ENCODE peak calls at places on chromosomes 16 and 17, in nine cellular contexts. One of them, this sample, is unnamed.

GRCh38 chr16:57299009-57299718 is 14.7 kb upstream of the PLLP start:
- DNase-seq in GM06990: no peak
- DNase-seq in PC-9: no peak
- DNase-seq in fibroblast of the aortic adventitia: no peak
- DNase-seq in fibroblast of mammary gland: peak; percentile 78
- DNase-seq in lower leg skin: peak; percentile 59
- DNase-seq in A549: peak; percentile 80
- DNase-seq in uterus: peak; percentile 72
- DNase-seq in H1: peak; percentile 68
- DNase-seq in this sample: no peak

GRCh38 chr17:71724339-71724738 is 396.5 kb upstream of the SOX9 start:
- DNase-seq in lower leg skin: no peak
- DNase-seq in fibroblast of the aortic adventitia: no peak
- DNase-seq in H1: no peak
- DNase-seq in GM06990: no peak
- DNase-seq in A549: no peak
- DNase-seq in fibroblast of mammary gland: no peak
- DNase-seq in PC-9: no peak
- DNase-seq in uterus: no peak
- DNase-seq in this sample: no peak

GRCh38 chr16:5604770-5605169 is 507.2 kb upstream of the EEF2KMT start:
- DNase-seq in A549: peak; percentile 18
- DNase-seq in fibroblast of the aortic adventitia: no peak
- DNase-seq in lower leg skin: no peak
- DNase-seq in GM06990: no peak
- DNase-seq in PC-9: no peak
- DNase-seq in uterus: no peak
- DNase-seq in fibroblast of mammary gland: no peak
- DNase-seq in H1: no peak
- DNase-seq in this sample: peak; percentile 9

GRCh38 chr17:45225964-45226530 is 4.4 kb downstream of the FMNL1 start:
- DNase-seq in fibroblast of mammary gland: no peak
- DNase-seq in lower leg skin: peak; percentile 77
- DNase-seq in uterus: peak; percentile 50
- DNase-seq in GM06990: peak; percentile 91
- DNase-seq in H1: no peak
- DNase-seq in fibroblast of the aortic adventitia: no peak
- DNase-seq in A549: no peak
- DNase-seq in PC-9: no peak
- DNase-seq in this sample: peak; percentile 98

GRCh38 chr16:12896562-12896961 is 4.8 kb upstream of the SHISA9 start:
- DNase-seq in fibroblast of mammary gland: peak; percentile 52
- DNase-seq in H1: no peak
- DNase-seq in GM06990: no peak
- DNase-seq in PC-9: peak; percentile 40
- DNase-seq in lower leg skin: no peak
- DNase-seq in fibroblast of the aortic adventitia: no peak
- DNase-seq in A549: no peak
- DNase-seq in uterus: no peak
- DNase-seq in this sample: peak; percentile 57

GRCh38 chr16:68229431-68230175 is 6.3 kb downstream of the ESRP2 start:
- DNase-seq in PC-9: no peak
- DNase-seq in GM06990: no peak
- DNase-seq in A549: peak; percentile 58
- DNase-seq in fibroblast of mammary gland: peak; percentile 65
- DNase-seq in lower leg skin: no peak
- DNase-seq in fibroblast of the aortic adventitia: peak; percentile 82
- DNase-seq in H1: peak; percentile 77
- DNase-seq in uterus: peak; percentile 36
- DNase-seq in this sample: peak; percentile 57

GRCh38 chr17:27997044-27997401 is 45.5 kb upstream of the NLK start:
- DNase-seq in uterus: no peak
- DNase-seq in fibroblast of mammary gland: no peak
- DNase-seq in PC-9: no peak
- DNase-seq in lower leg skin: no peak
- DNase-seq in GM06990: no peak
- DNase-seq in A549: no peak
- DNase-seq in fibroblast of the aortic adventitia: no peak
- DNase-seq in H1: no peak
- DNase-seq in this sample: no peak

GRCh38 chr17:79146562-79146961 is 71.9 kb downstream of the ENGASE start:
- DNase-seq in H1: no peak
- DNase-seq in fibroblast of mammary gland: no peak
- DNase-seq in fibroblast of the aortic adventitia: no peak
- DNase-seq in lower leg skin: no peak
- DNase-seq in GM06990: no peak
- DNase-seq in uterus: no peak
- DNase-seq in A549: no peak
- DNase-seq in PC-9: no peak
- DNase-seq in this sample: no peak

GRCh38 chr17:74432484-74433391 is 850 bp downstream of the GPRC5C start:
- DNase-seq in uterus: no peak
- DNase-seq in A549: no peak
- DNase-seq in PC-9: no peak
- DNase-seq in H1: peak; percentile 64
- DNase-seq in GM06990: no peak
- DNase-seq in fibroblast of mammary gland: no peak
- DNase-seq in lower leg skin: no peak
- DNase-seq in fibroblast of the aortic adventitia: no peak
- DNase-seq in this sample: no peak

GRCh38 chr17:4710693-4711634 is 532 bp downstream of the ARRB2 start:
- DNase-seq in GM06990: no peak
- DNase-seq in lower leg skin: peak; percentile 34
- DNase-seq in A549: no peak
- DNase-seq in PC-9: no peak
- DNase-seq in uterus: no peak
- DNase-seq in fibroblast of the aortic adventitia: no peak
- DNase-seq in H1: no peak
- DNase-seq in fibroblast of mammary gland: no peak
- DNase-seq in this sample: peak; percentile 42

GRCh38 chr17:77118251-77118928 is 22.4 kb upstream of the SEC14L1 start:
- DNase-seq in fibroblast of the aortic adventitia: no peak
- DNase-seq in A549: no peak
- DNase-seq in fibroblast of mammary gland: no peak
- DNase-seq in lower leg skin: no peak
- DNase-seq in uterus: no peak
- DNase-seq in PC-9: no peak
- DNase-seq in H1: no peak
- DNase-seq in GM06990: no peak
- DNase-seq in this sample: no peak

GRCh38 chr16:86252596-86252995 is 257.7 kb upstream of the FOXF1 start:
- DNase-seq in A549: no peak
- DNase-seq in lower leg skin: no peak
- DNase-seq in fibroblast of the aortic adventitia: peak; percentile 46
- DNase-seq in uterus: no peak
- DNase-seq in H1: peak; percentile 82
- DNase-seq in fibroblast of mammary gland: peak; percentile 43
- DNase-seq in GM06990: no peak
- DNase-seq in PC-9: no peak
- DNase-seq in this sample: peak; percentile 9

GRCh38 chr16:72962347-72962746 is 85.6 kb downstream of the ZFHX3 start:
- DNase-seq in GM06990: no peak
- DNase-seq in PC-9: no peak
- DNase-seq in fibroblast of mammary gland: no peak
- DNase-seq in H1: no peak
- DNase-seq in A549: no peak
- DNase-seq in uterus: no peak
- DNase-seq in lower leg skin: no peak
- DNase-seq in fibroblast of the aortic adventitia: no peak
- DNase-seq in this sample: no peak

GRCh38 chr17:27628376-27628775 is 2.6 kb upstream of the LGALS9 start:
- DNase-seq in fibroblast of the aortic adventitia: no peak
- DNase-seq in uterus: no peak
- DNase-seq in PC-9: no peak
- DNase-seq in lower leg skin: no peak
- DNase-seq in H1: no peak
- DNase-seq in GM06990: no peak
- DNase-seq in fibroblast of mammary gland: no peak
- DNase-seq in A549: no peak
- DNase-seq in this sample: no peak

GRCh38 chr17:14355556-14355955 is 54.7 kb downstream of the HS3ST3B1 start:
- DNase-seq in fibroblast of the aortic adventitia: no peak
- DNase-seq in A549: no peak
- DNase-seq in uterus: no peak
- DNase-seq in H1: no peak
- DNase-seq in lower leg skin: no peak
- DNase-seq in PC-9: no peak
- DNase-seq in fibroblast of mammary gland: no peak
- DNase-seq in GM06990: no peak
- DNase-seq in this sample: no peak

GRCh38 chr16:180101-180920 is at the start of gene HBQ1:
- DNase-seq in uterus: no peak
- DNase-seq in PC-9: no peak
- DNase-seq in H1: peak; percentile 84
- DNase-seq in lower leg skin: no peak
- DNase-seq in A549: peak; percentile 73
- DNase-seq in fibroblast of mammary gland: no peak
- DNase-seq in fibroblast of the aortic adventitia: no peak
- DNase-seq in GM06990: peak; percentile 37
- DNase-seq in this sample: no peak

GRCh38 chr16:68447721-68448359 is 468 bp downstream of the SMPD3 start:
- DNase-seq in fibroblast of mammary gland: no peak
- DNase-seq in lower leg skin: no peak
- DNase-seq in H1: no peak
- DNase-seq in GM06990: no peak
- DNase-seq in fibroblast of the aortic adventitia: no peak
- DNase-seq in PC-9: no peak
- DNase-seq in A549: no peak
- DNase-seq in uterus: no peak
- DNase-seq in this sample: no peak

GRCh38 chr16:54136276-54136625 is 150.3 kb downstream of the IRX3 start:
- DNase-seq in fibroblast of mammary gland: peak; percentile 69
- DNase-seq in A549: no peak
- DNase-seq in PC-9: peak; percentile 37
- DNase-seq in GM06990: no peak
- DNase-seq in H1: no peak
- DNase-seq in fibroblast of the aortic adventitia: peak; percentile 55
- DNase-seq in lower leg skin: no peak
- DNase-seq in uterus: no peak
- DNase-seq in this sample: no peak

GRCh38 chr16:84553873-84554399 is 49.5 kb upstream of the MEAK7 start:
- DNase-seq in GM06990: no peak
- DNase-seq in H1: no peak
- DNase-seq in uterus: no peak
- DNase-seq in PC-9: no peak
- DNase-seq in fibroblast of mammary gland: no peak
- DNase-seq in fibroblast of the aortic adventitia: no peak
- DNase-seq in A549: no peak
- DNase-seq in lower leg skin: no peak
- DNase-seq in this sample: no peak
- H3K4me3 ChIP-seq in GM06990: no peak overlapping the region
- H3K4me3 ChIP-seq in H1: no peak overlapping the region
- H3K4me3 ChIP-seq in uterus: no peak overlapping the region
- H3K4me3 ChIP-seq in PC-9: no peak overlapping the region
- H3K4me3 ChIP-seq in fibroblast of mammary gland: no peak overlapping the region
- H3K4me3 ChIP-seq in fibroblast of the aortic adventitia: no peak overlapping the region
- H3K4me3 ChIP-seq in A549: no peak overlapping the region
- H3K4me3 ChIP-seq in lower leg skin: no peak overlapping the region
- H3K4me3 ChIP-seq in this sample: no peak overlapping the region

GRCh38 chr17:57948555-57949420 is 6.4 kb downstream of the CUEDC1 start:
- DNase-seq in fibroblast of mammary gland: peak; percentile 98
- DNase-seq in uterus: peak; percentile 57
- DNase-seq in fibroblast of the aortic adventitia: peak; percentile 91
- DNase-seq in GM06990: no peak
- DNase-seq in lower leg skin: no peak
- DNase-seq in A549: peak; percentile 99
- DNase-seq in PC-9: peak; percentile 100
- DNase-seq in H1: no peak
- DNase-seq in this sample: peak; percentile 42
- TF ChIP-seq CTCF in fibroblast of mammary gland: no peak
- TF ChIP-seq CTCF in uterus: no peak
- TF ChIP-seq CTCF in fibroblast of the aortic adventitia: peak; percentile 6
- TF ChIP-seq CTCF in GM06990: no peak
- TF ChIP-seq CTCF in lower leg skin: no peak
- TF ChIP-seq CTCF in A549: peak; percentile 45
- TF ChIP-seq CTCF in PC-9: no peak
- TF ChIP-seq CTCF in H1: no peak
- TF ChIP-seq CTCF in this sample: no peak

GRCh38 chr17:57580055-57580739 is 164.9 kb downstream of the CCDC182 start:
- DNase-seq in GM06990: no peak
- DNase-seq in fibroblast of mammary gland: no peak
- DNase-seq in A549: no peak
- DNase-seq in PC-9: no peak
- DNase-seq in fibroblast of the aortic adventitia: no peak
- DNase-seq in H1: no peak
- DNase-seq in uterus: no peak
- DNase-seq in lower leg skin: no peak
- DNase-seq in this sample: no peak

GRCh38 chr17:57577751-57578607 is 167.1 kb downstream of the CCDC182 start:
- DNase-seq in PC-9: no peak
- DNase-seq in fibroblast of mammary gland: peak; percentile 71
- DNase-seq in A549: no peak
- DNase-seq in H1: no peak
- DNase-seq in lower leg skin: peak; percentile 23
- DNase-seq in fibroblast of the aortic adventitia: peak; percentile 74
- DNase-seq in GM06990: no peak
- DNase-seq in uterus: peak; percentile 80
- DNase-seq in this sample: no peak

GRCh38 chr17:57576744-57577143 is 168.4 kb downstream of the CCDC182 start:
- DNase-seq in A549: no peak
- DNase-seq in PC-9: no peak
- DNase-seq in uterus: no peak
- DNase-seq in H1: no peak
- DNase-seq in GM06990: no peak
- DNase-seq in fibroblast of the aortic adventitia: no peak
- DNase-seq in lower leg skin: no peak
- DNase-seq in fibroblast of mammary gland: no peak
- DNase-seq in this sample: no peak

GRCh38 chr17:57579245-57579644 is 165.9 kb downstream of the CCDC182 start:
- DNase-seq in uterus: no peak
- DNase-seq in PC-9: no peak
- DNase-seq in H1: no peak
- DNase-seq in A549: no peak
- DNase-seq in GM06990: no peak
- DNase-seq in fibroblast of mammary gland: no peak
- DNase-seq in lower leg skin: no peak
- DNase-seq in fibroblast of the aortic adventitia: no peak
- DNase-seq in this sample: no peak

GRCh38 chr17:57578608-57578990 is 166.5 kb downstream of the CCDC182 start:
- DNase-seq in fibroblast of the aortic adventitia: peak; percentile 38
- DNase-seq in GM06990: no peak
- DNase-seq in fibroblast of mammary gland: peak; percentile 65
- DNase-seq in A549: no peak
- DNase-seq in PC-9: no peak
- DNase-seq in lower leg skin: no peak
- DNase-seq in uterus: no peak
- DNase-seq in H1: no peak
- DNase-seq in this sample: peak; percentile 10
- H3K4me3 ChIP-seq in fibroblast of the aortic adventitia: no peak overlapping the region
- H3K4me3 ChIP-seq in GM06990: no peak overlapping the region
- H3K4me3 ChIP-seq in fibroblast of mammary gland: no peak overlapping the region
- H3K4me3 ChIP-seq in A549: no peak overlapping the region
- H3K4me3 ChIP-seq in PC-9: no peak overlapping the region
- H3K4me3 ChIP-seq in lower leg skin: no peak overlapping the region
- H3K4me3 ChIP-seq in uterus: no peak overlapping the region
- H3K4me3 ChIP-seq in H1: no peak overlapping the region
- H3K4me3 ChIP-seq in this sample: no peak overlapping the region

DNA sequence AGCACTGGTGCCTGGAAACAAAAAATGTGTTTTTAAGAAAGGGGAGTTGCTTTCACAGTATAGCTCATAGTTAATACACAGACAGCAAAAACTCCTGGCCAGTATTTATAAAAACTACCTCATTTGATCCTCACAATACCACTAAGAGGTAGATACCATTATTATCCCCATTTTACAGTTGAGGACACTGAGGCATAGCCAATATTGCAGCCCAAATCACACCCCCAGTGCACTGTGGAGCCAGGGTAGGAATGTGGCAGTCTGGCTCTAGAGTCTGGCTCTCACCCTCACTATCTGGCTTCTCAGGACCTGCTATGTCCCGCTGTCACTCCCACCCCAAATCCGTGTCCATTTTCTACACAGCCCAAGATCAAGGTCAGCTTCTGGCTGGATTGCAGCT is 2.6 kb downstream of the ARHGAP23 start:
- DNase-seq in PC-9: no peak
- DNase-seq in lower leg skin: no peak
- DNase-seq in A549: no peak
- DNase-seq in H1: no peak
- DNase-seq in fibroblast of the aortic adventitia: no peak
- DNase-seq in GM06990: no peak
- DNase-seq in fibroblast of mammary gland: no peak
- DNase-seq in uterus: no peak
- DNase-seq in this sample: no peak
- TF ChIP-seq CTCF in PC-9: no peak
- TF ChIP-seq CTCF in lower leg skin: no peak
- TF ChIP-seq CTCF in A549: no peak
- TF ChIP-seq CTCF in H1: no peak
- TF ChIP-seq CTCF in fibroblast of the aortic adventitia: no peak
- TF ChIP-seq CTCF in GM06990: no peak
- TF ChIP-seq CTCF in fibroblast of mammary gland: no peak
- TF ChIP-seq CTCF in uterus: no peak
- TF ChIP-seq CTCF in this sample: no peak